ENCODE peak calls at places on chromosomes 1 and 21, in seven cellular contexts. One of them, this sample, is unnamed.

GRCh38 chr21:45949928-45950739 is 31.4 kb upstream of the COL6A1 start:
- DNase-seq in C1 segment of cervical spinal cord: no peak
- DNase-seq in left cardiac atrium: no peak
- DNase-seq in NCI-H2081: no peak
- DNase-seq in GM03348: no peak
- DNase-seq in CD4-positive, alpha-beta memory T cell: no peak
- DNase-seq in activated naive CD4-positive, alpha-beta T cell treated with anti-CD3 and anti-CD28 coated beads for 36 hours: no peak
- DNase-seq in this sample: no peak

GRCh38 chr1:51518730-51519047 is 377 bp downstream of the EPS15 start:
- DNase-seq in C1 segment of cervical spinal cord: no peak
- DNase-seq in left cardiac atrium: peak
- DNase-seq in NCI-H2081: peak
- DNase-seq in GM03348: peak
- DNase-seq in CD4-positive, alpha-beta memory T cell: peak
- DNase-seq in activated naive CD4-positive, alpha-beta T cell treated with anti-CD3 and anti-CD28 coated beads for 36 hours: peak
- DNase-seq in this sample: no peak

GRCh38 chr1:170367615-170368014 is 164.4 kb upstream of the GORAB start:
- DNase-seq in C1 segment of cervical spinal cord: no peak
- DNase-seq in left cardiac atrium: no peak
- DNase-seq in NCI-H2081: no peak
- DNase-seq in GM03348: no peak
- DNase-seq in CD4-positive, alpha-beta memory T cell: no peak
- DNase-seq in activated naive CD4-positive, alpha-beta T cell treated with anti-CD3 and anti-CD28 coated beads for 36 hours: no peak
- DNase-seq in this sample: no peak

GRCh38 chr21:45736042-45736704 is 92.6 kb downstream of the PCBP3 start:
- DNase-seq in C1 segment of cervical spinal cord: no peak
- DNase-seq in left cardiac atrium: no peak
- DNase-seq in NCI-H2081: no peak
- DNase-seq in GM03348: no peak
- DNase-seq in CD4-positive, alpha-beta memory T cell: no peak
- DNase-seq in activated naive CD4-positive, alpha-beta T cell treated with anti-CD3 and anti-CD28 coated beads for 36 hours: no peak
- DNase-seq in this sample: no peak

GRCh38 chr1:242525360-242525722 is 844 bp upstream of the PLD5 start:
- DNase-seq in C1 segment of cervical spinal cord: no peak
- DNase-seq in left cardiac atrium: no peak
- DNase-seq in NCI-H2081: no peak
- DNase-seq in GM03348: no peak
- DNase-seq in CD4-positive, alpha-beta memory T cell: no peak
- DNase-seq in activated naive CD4-positive, alpha-beta T cell treated with anti-CD3 and anti-CD28 coated beads for 36 hours: no peak
- DNase-seq in this sample: no peak

GRCh38 chr1:97986041-97987005 is 65.5 kb upstream of the DPYD start:
- DNase-seq in C1 segment of cervical spinal cord: no peak
- DNase-seq in left cardiac atrium: no peak
- DNase-seq in NCI-H2081: no peak
- DNase-seq in GM03348: no peak
- DNase-seq in CD4-positive, alpha-beta memory T cell: peak
- DNase-seq in activated naive CD4-positive, alpha-beta T cell treated with anti-CD3 and anti-CD28 coated beads for 36 hours: no peak
- DNase-seq in this sample: no peak

GRCh38 chr21:45506836-45507522 is 35.3 kb downstream of the SLC19A1 start:
- DNase-seq in C1 segment of cervical spinal cord: no peak
- DNase-seq in left cardiac atrium: no peak
- DNase-seq in NCI-H2081: no peak
- DNase-seq in GM03348: no peak
- DNase-seq in CD4-positive, alpha-beta memory T cell: no peak
- DNase-seq in activated naive CD4-positive, alpha-beta T cell treated with anti-CD3 and anti-CD28 coated beads for 36 hours: no peak
- DNase-seq in this sample: no peak

GRCh38 chr1:175319112-175319911 is 126.7 kb upstream of the KIAA0040 start:
- DNase-seq in C1 segment of cervical spinal cord: peak
- DNase-seq in left cardiac atrium: peak
- DNase-seq in NCI-H2081: peak
- DNase-seq in GM03348: peak
- DNase-seq in CD4-positive, alpha-beta memory T cell: peak
- DNase-seq in activated naive CD4-positive, alpha-beta T cell treated with anti-CD3 and anti-CD28 coated beads for 36 hours: peak
- DNase-seq in this sample: peak

GRCh38 chr1:101043776-101044175 is 18.2 kb upstream of the DPH5 start:
- DNase-seq in C1 segment of cervical spinal cord: no peak
- DNase-seq in left cardiac atrium: no peak
- DNase-seq in NCI-H2081: no peak
- DNase-seq in GM03348: peak
- DNase-seq in CD4-positive, alpha-beta memory T cell: no peak
- DNase-seq in activated naive CD4-positive, alpha-beta T cell treated with anti-CD3 and anti-CD28 coated beads for 36 hours: no peak
- DNase-seq in this sample: no peak

GRCh38 chr1:116321766-116322175 is 51.3 kb upstream of the ATP1A1 start:
- DNase-seq in C1 segment of cervical spinal cord: no peak
- DNase-seq in left cardiac atrium: no peak
- DNase-seq in NCI-H2081: peak
- DNase-seq in GM03348: no peak
- DNase-seq in CD4-positive, alpha-beta memory T cell: no peak
- DNase-seq in activated naive CD4-positive, alpha-beta T cell treated with anti-CD3 and anti-CD28 coated beads for 36 hours: no peak
- DNase-seq in this sample: no peak

GRCh38 chr1:125085720-125086591 is 3901.2 kb downstream of the SRGAP2C start:
- DNase-seq in C1 segment of cervical spinal cord: no peak
- DNase-seq in left cardiac atrium: no peak
- DNase-seq in NCI-H2081: no peak
- DNase-seq in GM03348: no peak
- DNase-seq in CD4-positive, alpha-beta memory T cell: no peak
- DNase-seq in activated naive CD4-positive, alpha-beta T cell treated with anti-CD3 and anti-CD28 coated beads for 36 hours: no peak
- DNase-seq in this sample: no peak

GRCh38 chr1:46635205-46635604 is 18.6 kb upstream of the MOB3C start:
- DNase-seq in C1 segment of cervical spinal cord: no peak
- DNase-seq in left cardiac atrium: no peak
- DNase-seq in NCI-H2081: no peak
- DNase-seq in GM03348: no peak
- DNase-seq in CD4-positive, alpha-beta memory T cell: no peak
- DNase-seq in activated naive CD4-positive, alpha-beta T cell treated with anti-CD3 and anti-CD28 coated beads for 36 hours: no peak
- DNase-seq in this sample: no peak

GRCh38 chr1:119260504-119260903 is 108.1 kb upstream of the HAO2 start:
- DNase-seq in C1 segment of cervical spinal cord: no peak
- DNase-seq in left cardiac atrium: no peak
- DNase-seq in NCI-H2081: no peak
- DNase-seq in GM03348: no peak
- DNase-seq in CD4-positive, alpha-beta memory T cell: no peak
- DNase-seq in activated naive CD4-positive, alpha-beta T cell treated with anti-CD3 and anti-CD28 coated beads for 36 hours: no peak
- DNase-seq in this sample: no peak

GRCh38 chr21:36478207-36478701 is 1.7 kb downstream of the CLDN14 start:
- DNase-seq in C1 segment of cervical spinal cord: no peak
- DNase-seq in left cardiac atrium: no peak
- DNase-seq in NCI-H2081: no peak
- DNase-seq in GM03348: peak
- DNase-seq in CD4-positive, alpha-beta memory T cell: no peak
- DNase-seq in activated naive CD4-positive, alpha-beta T cell treated with anti-CD3 and anti-CD28 coated beads for 36 hours: peak
- DNase-seq in this sample: peak

GRCh38 chr1:16999863-17000262 is 11.9 kb downstream of the ATP13A2 start:
- DNase-seq in C1 segment of cervical spinal cord: no peak
- DNase-seq in left cardiac atrium: no peak
- DNase-seq in NCI-H2081: no peak
- DNase-seq in GM03348: no peak
- DNase-seq in CD4-positive, alpha-beta memory T cell: no peak
- DNase-seq in activated naive CD4-positive, alpha-beta T cell treated with anti-CD3 and anti-CD28 coated beads for 36 hours: no peak
- DNase-seq in this sample: no peak

GRCh38 chr1:203678943-203679661 is 52.5 kb downstream of the ATP2B4 start:
- DNase-seq in C1 segment of cervical spinal cord: no peak
- DNase-seq in left cardiac atrium: no peak
- DNase-seq in NCI-H2081: no peak
- DNase-seq in GM03348: no peak
- DNase-seq in CD4-positive, alpha-beta memory T cell: no peak
- DNase-seq in activated naive CD4-positive, alpha-beta T cell treated with anti-CD3 and anti-CD28 coated beads for 36 hours: no peak
- DNase-seq in this sample: no peak

GRCh38 chr1:152049291-152050073 is 12.7 kb upstream of the S100A11 start:
- DNase-seq in C1 segment of cervical spinal cord: no peak
- DNase-seq in left cardiac atrium: no peak
- DNase-seq in NCI-H2081: no peak
- DNase-seq in GM03348: peak
- DNase-seq in CD4-positive, alpha-beta memory T cell: no peak
- DNase-seq in activated naive CD4-positive, alpha-beta T cell treated with anti-CD3 and anti-CD28 coated beads for 36 hours: no peak
- DNase-seq in this sample: no peak

GRCh38 chr1:218459878-218460277 is 114.7 kb downstream of the TGFB2 start:
- DNase-seq in C1 segment of cervical spinal cord: no peak
- DNase-seq in left cardiac atrium: no peak
- DNase-seq in NCI-H2081: no peak
- DNase-seq in GM03348: peak
- DNase-seq in CD4-positive, alpha-beta memory T cell: no peak
- DNase-seq in activated naive CD4-positive, alpha-beta T cell treated with anti-CD3 and anti-CD28 coated beads for 36 hours: no peak
- DNase-seq in this sample: no peak

GRCh38 chr21:42818328-42818749 is 61.0 kb downstream of the WDR4 start:
- DNase-seq in C1 segment of cervical spinal cord: no peak
- DNase-seq in left cardiac atrium: peak
- DNase-seq in NCI-H2081: no peak
- DNase-seq in GM03348: peak
- DNase-seq in CD4-positive, alpha-beta memory T cell: peak
- DNase-seq in activated naive CD4-positive, alpha-beta T cell treated with anti-CD3 and anti-CD28 coated beads for 36 hours: peak
- DNase-seq in this sample: peak

GRCh38 chr1:247411583-247412295 is 4.2 kb upstream of the NLRP3 start:
- DNase-seq in C1 segment of cervical spinal cord: no peak
- DNase-seq in left cardiac atrium: no peak
- DNase-seq in NCI-H2081: no peak
- DNase-seq in GM03348: no peak
- DNase-seq in CD4-positive, alpha-beta memory T cell: no peak
- DNase-seq in activated naive CD4-positive, alpha-beta T cell treated with anti-CD3 and anti-CD28 coated beads for 36 hours: no peak
- DNase-seq in this sample: no peak

GRCh38 chr1:16173447-16174260 is 17.8 kb upstream of the EPHA2 start:
- DNase-seq in C1 segment of cervical spinal cord: no peak
- DNase-seq in left cardiac atrium: peak
- DNase-seq in NCI-H2081: no peak
- DNase-seq in GM03348: peak
- DNase-seq in CD4-positive, alpha-beta memory T cell: no peak
- DNase-seq in activated naive CD4-positive, alpha-beta T cell treated with anti-CD3 and anti-CD28 coated beads for 36 hours: no peak
- DNase-seq in this sample: no peak

GRCh38 chr1:217078010-217078704 is 354.9 kb upstream of the ESRRG start:
- DNase-seq in C1 segment of cervical spinal cord: peak
- DNase-seq in left cardiac atrium: no peak
- DNase-seq in NCI-H2081: no peak
- DNase-seq in GM03348: no peak
- DNase-seq in CD4-positive, alpha-beta memory T cell: no peak
- DNase-seq in activated naive CD4-positive, alpha-beta T cell treated with anti-CD3 and anti-CD28 coated beads for 36 hours: no peak
- DNase-seq in this sample: no peak

GRCh38 chr1:77465922-77466321 is 184.1 kb downstream of the AK5 start:
- DNase-seq in C1 segment of cervical spinal cord: no peak
- DNase-seq in left cardiac atrium: no peak
- DNase-seq in NCI-H2081: no peak
- DNase-seq in GM03348: no peak
- DNase-seq in CD4-positive, alpha-beta memory T cell: no peak
- DNase-seq in activated naive CD4-positive, alpha-beta T cell treated with anti-CD3 and anti-CD28 coated beads for 36 hours: no peak
- DNase-seq in this sample: no peak

GRCh38 chr1:172599912-172600311 is 59.0 kb upstream of the FASLG start:
- DNase-seq in C1 segment of cervical spinal cord: no peak
- DNase-seq in left cardiac atrium: no peak
- DNase-seq in NCI-H2081: no peak
- DNase-seq in GM03348: no peak
- DNase-seq in CD4-positive, alpha-beta memory T cell: no peak
- DNase-seq in activated naive CD4-positive, alpha-beta T cell treated with anti-CD3 and anti-CD28 coated beads for 36 hours: no peak
- DNase-seq in this sample: no peak

GRCh38 chr1:234372011-234372757 is 1.1 kb upstream of the COA6 start:
- DNase-seq in C1 segment of cervical spinal cord: no peak
- DNase-seq in left cardiac atrium: no peak
- DNase-seq in NCI-H2081: no peak
- DNase-seq in GM03348: no peak
- DNase-seq in CD4-positive, alpha-beta memory T cell: no peak
- DNase-seq in activated naive CD4-positive, alpha-beta T cell treated with anti-CD3 and anti-CD28 coated beads for 36 hours: no peak
- DNase-seq in this sample: no peak

GRCh38 chr1:60130703-60131102 is 57.1 kb upstream of the C1orf87 start:
- DNase-seq in C1 segment of cervical spinal cord: no peak
- DNase-seq in left cardiac atrium: no peak
- DNase-seq in NCI-H2081: no peak
- DNase-seq in GM03348: peak
- DNase-seq in CD4-positive, alpha-beta memory T cell: no peak
- DNase-seq in activated naive CD4-positive, alpha-beta T cell treated with anti-CD3 and anti-CD28 coated beads for 36 hours: no peak
- DNase-seq in this sample: no peak

GRCh38 chr1:26831546-26832248 is 5.2 kb downstream of the ZDHHC18 start:
- DNase-seq in C1 segment of cervical spinal cord: no peak
- DNase-seq in left cardiac atrium: no peak
- DNase-seq in NCI-H2081: no peak
- DNase-seq in GM03348: no peak
- DNase-seq in CD4-positive, alpha-beta memory T cell: no peak
- DNase-seq in activated naive CD4-positive, alpha-beta T cell treated with anti-CD3 and anti-CD28 coated beads for 36 hours: no peak
- DNase-seq in this sample: no peak

GRCh38 chr21:43193088-43193650 is 24.4 kb downstream of the CRYAA start:
- DNase-seq in C1 segment of cervical spinal cord: no peak
- DNase-seq in left cardiac atrium: no peak
- DNase-seq in NCI-H2081: no peak
- DNase-seq in GM03348: no peak
- DNase-seq in CD4-positive, alpha-beta memory T cell: no peak
- DNase-seq in activated naive CD4-positive, alpha-beta T cell treated with anti-CD3 and anti-CD28 coated beads for 36 hours: no peak
- DNase-seq in this sample: no peak

GRCh38 chr1:189510827-189511226 is 966.8 kb downstream of the BRINP3 start:
- DNase-seq in C1 segment of cervical spinal cord: no peak
- DNase-seq in left cardiac atrium: no peak
- DNase-seq in NCI-H2081: no peak
- DNase-seq in GM03348: no peak
- DNase-seq in CD4-positive, alpha-beta memory T cell: no peak
- DNase-seq in activated naive CD4-positive, alpha-beta T cell treated with anti-CD3 and anti-CD28 coated beads for 36 hours: no peak
- DNase-seq in this sample: no peak

GRCh38 chr1:28458237-28459228 is 47.3 kb upstream of the RCC1 start:
- DNase-seq in C1 segment of cervical spinal cord: no peak
- DNase-seq in left cardiac atrium: no peak
- DNase-seq in NCI-H2081: no peak
- DNase-seq in GM03348: no peak
- DNase-seq in CD4-positive, alpha-beta memory T cell: no peak
- DNase-seq in activated naive CD4-positive, alpha-beta T cell treated with anti-CD3 and anti-CD28 coated beads for 36 hours: no peak
- DNase-seq in this sample: no peak

GRCh38 chr1:68331117-68331865 is 99.0 kb upstream of the WLS start:
- DNase-seq in C1 segment of cervical spinal cord: no peak
- DNase-seq in left cardiac atrium: no peak
- DNase-seq in NCI-H2081: peak
- DNase-seq in GM03348: peak
- DNase-seq in CD4-positive, alpha-beta memory T cell: no peak
- DNase-seq in activated naive CD4-positive, alpha-beta T cell treated with anti-CD3 and anti-CD28 coated beads for 36 hours: no peak
- DNase-seq in this sample: no peak

GRCh38 chr1:77857557-77857956 is 30.9 kb upstream of the NEXN start:
- DNase-seq in C1 segment of cervical spinal cord: no peak
- DNase-seq in left cardiac atrium: no peak
- DNase-seq in NCI-H2081: no peak
- DNase-seq in GM03348: peak
- DNase-seq in CD4-positive, alpha-beta memory T cell: no peak
- DNase-seq in activated naive CD4-positive, alpha-beta T cell treated with anti-CD3 and anti-CD28 coated beads for 36 hours: no peak
- DNase-seq in this sample: no peak

GRCh38 chr1:99133759-99134158 is 129.1 kb upstream of the PLPPR5 start:
- DNase-seq in C1 segment of cervical spinal cord: no peak
- DNase-seq in left cardiac atrium: no peak
- DNase-seq in NCI-H2081: no peak
- DNase-seq in GM03348: no peak
- DNase-seq in CD4-positive, alpha-beta memory T cell: no peak
- DNase-seq in activated naive CD4-positive, alpha-beta T cell treated with anti-CD3 and anti-CD28 coated beads for 36 hours: no peak
- DNase-seq in this sample: no peak

GRCh38 chr1:201870397-201870796 is 18.3 kb upstream of the SHISA4 start:
- DNase-seq in C1 segment of cervical spinal cord: no peak
- DNase-seq in left cardiac atrium: no peak
- DNase-seq in NCI-H2081: no peak
- DNase-seq in GM03348: no peak
- DNase-seq in CD4-positive, alpha-beta memory T cell: no peak
- DNase-seq in activated naive CD4-positive, alpha-beta T cell treated with anti-CD3 and anti-CD28 coated beads for 36 hours: no peak
- DNase-seq in this sample: no peak

GRCh38 chr1:110800079-110800478 is 72.9 kb upstream of the CD53 start:
- DNase-seq in C1 segment of cervical spinal cord: no peak
- DNase-seq in left cardiac atrium: no peak
- DNase-seq in NCI-H2081: no peak
- DNase-seq in GM03348: no peak
- DNase-seq in CD4-positive, alpha-beta memory T cell: no peak
- DNase-seq in activated naive CD4-positive, alpha-beta T cell treated with anti-CD3 and anti-CD28 coated beads for 36 hours: peak
- DNase-seq in this sample: no peak

GRCh38 chr1:114063544-114063943 is 84.3 kb downstream of the OLFML3 start:
- DNase-seq in C1 segment of cervical spinal cord: no peak
- DNase-seq in left cardiac atrium: no peak
- DNase-seq in NCI-H2081: no peak
- DNase-seq in GM03348: no peak
- DNase-seq in CD4-positive, alpha-beta memory T cell: no peak
- DNase-seq in activated naive CD4-positive, alpha-beta T cell treated with anti-CD3 and anti-CD28 coated beads for 36 hours: no peak
- DNase-seq in this sample: no peak

This sample was measured in CD4-positive, CD25-positive, alpha-beta regulatory T cell.